ENCODE peak calls at places on chromosome 7, in nine cellular contexts. V is activated effector memory CD4-positive, alpha-beta T cell treated with Interleukin-2 at 50 U/mL for 16 hours; W is HT1080; L is choroid plexus epithelial cell; J is iPS-NIHi11; S is SK-MEL-5; M is HTR-8/SVneo; C is stomach; Q is IMR-90. A is an unnamed sample.

GRCh38 chr7:92753614-92754013 is 82.8 kb downstream of the CDK6 start:
- DNase-seq in V (no peak), W (peak), M (no peak), S (no peak), Q (peak), L (no peak), C (no peak), J (no peak), A (no peak)

GRCh38 chr7:1295776-1296726 is 63.4 kb downstream of the UNCX start:
- DNase-seq in C (no peak), Q (no peak), W (no peak), M (no peak), V (no peak), L (no peak), S (no peak), J (no peak), A (no peak)

GRCh38 chr7:31906479-31907171 is 163.6 kb downstream of the PDE1C start:
- DNase-seq in S (no peak), W (no peak), M (no peak), L (no peak), J (no peak), C (no peak), V (no peak), Q (no peak), A (no peak)

GRCh38 chr7:110877086-110877485 is 213.8 kb upstream of the LRRN3 start:
- DNase-seq in L (no peak), J (no peak), C (no peak), S (no peak), M (no peak), Q (peak), V (no peak), W (no peak), A (no peak)

GRCh38 chr7:108340856-108341411 is 115.3 kb downstream of the NRCAM start:
- DNase-seq in C (peak), J (no peak), V (no peak), W (no peak), L (no peak), S (peak), Q (no peak), M (no peak), A (no peak)

GRCh38 chr7:38704751-38705150 is 73.6 kb upstream of the AMPH start:
- DNase-seq in V (no peak), S (no peak), L (no peak), Q (no peak), J (peak), M (no peak), C (no peak), W (no peak), A (no peak)

GRCh38 chr7:6385110-6385792 is 62.5 kb downstream of the DAGLB start:
- DNase-seq in L (peak), W (peak), Q (peak), V (no peak), J (no peak), M (peak), S (peak), C (no peak), A (no peak)

GRCh38 chr7:1936531-1937251 is 266.6 kb downstream of the ELFN1 start:
- DNase-seq in S (no peak), J (no peak), M (no peak), Q (no peak), C (no peak), W (no peak), L (no peak), V (no peak), A (no peak)

GRCh38 chr7:97495487-97495886 is 236.4 kb upstream of the TAC1 start:
- DNase-seq in M (no peak), J (no peak), L (no peak), C (no peak), S (peak), W (no peak), V (no peak), Q (no peak), A (no peak)

GRCh38 chr7:131045526-131045925 is 282.1 kb upstream of the MKLN1 start:
- DNase-seq in S (no peak), L (no peak), J (no peak), Q (no peak), C (no peak), V (no peak), W (no peak), M (no peak), A (no peak)

GRCh38 chr7:142782922-142783900 is 12.4 kb downstream of the PRSS2 start:
- DNase-seq in J (peak), C (peak), L (peak), Q (peak), M (peak), S (peak), W (peak), V (peak), A (no peak)

GRCh38 chr7:91397099-91397498 is 132.9 kb downstream of the FZD1 start:
- DNase-seq in W (no peak), L (no peak), V (no peak), Q (peak), S (no peak), C (no peak), M (no peak), J (no peak), A (no peak)

GRCh38 chr7:22319424-22320403 is 37.2 kb downstream of the RAPGEF5 start:
- DNase-seq in S (no peak), L (no peak), V (no peak), J (no peak), Q (no peak), C (no peak), M (no peak), W (no peak), A (no peak)

GRCh38 chr7:143901360-143901709 is 641 bp downstream of the TCAF1 start:
- DNase-seq in Q (peak), C (peak), L (peak), J (peak), W (no peak), S (no peak), V (no peak), M (no peak), A (peak)

GRCh38 chr7:2066251-2066919 is 166.4 kb downstream of the MAD1L1 start:
- DNase-seq in W (no peak), C (no peak), V (peak), M (no peak), J (no peak), Q (no peak), L (no peak), S (no peak), A (peak)

GRCh38 chr7:154676422-154677073 is 326.4 kb downstream of the PAXIP1 start:
- DNase-seq in S (no peak), J (no peak), L (no peak), C (peak), M (no peak), W (peak), Q (no peak), V (no peak), A (no peak)

GRCh38 chr7:155764432-155764798 is 47.8 kb downstream of the SHH start:
- DNase-seq in L (no peak), V (no peak), S (no peak), C (no peak), M (no peak), J (no peak), W (no peak), Q (no peak), A (peak)

GRCh38 chr7:93836111-93836510 is 54.4 kb downstream of the TFPI2 start:
- DNase-seq in C (no peak), L (peak), V (no peak), W (no peak), S (peak), J (no peak), M (no peak), Q (no peak), A (no peak)

GRCh38 chr7:151399906-151400305 is 9.9 kb downstream of the WDR86 start:
- DNase-seq in S (no peak), W (no peak), M (no peak), J (no peak), L (no peak), V (no peak), Q (no peak), C (no peak), A (no peak)

GRCh38 chr7:7808156-7808555 is 89.7 kb upstream of the RPA3 start:
- DNase-seq in C (no peak), V (no peak), Q (peak), M (no peak), W (no peak), J (no peak), L (peak), S (no peak), A (no peak)

GRCh38 chr7:16661924-16662323 is 15.9 kb downstream of the BZW2 start:
- DNase-seq in V (no peak), S (no peak), M (no peak), J (no peak), W (no peak), L (no peak), Q (no peak), C (no peak), A (no peak)

GRCh38 chr7:133429371-133429770 is 176.5 kb downstream of the EXOC4 start:
- DNase-seq in M (no peak), C (no peak), L (peak), W (no peak), V (no peak), Q (peak), S (no peak), J (no peak), A (no peak)

GRCh38 chr7:81014266-81014665 is 95.4 kb upstream of the SEMA3C start:
- DNase-seq in S (no peak), L (peak), W (no peak), V (no peak), Q (peak), J (no peak), C (no peak), M (no peak), A (no peak)

GRCh38 chr7:154581251-154581890 is 421.6 kb downstream of the PAXIP1 start:
- DNase-seq in J (no peak), S (no peak), M (no peak), V (no peak), W (no peak), Q (no peak), L (no peak), C (no peak), A (no peak)